ENCODE peak calls at places on chromosome 1, in eight cellular contexts. K is hepatic stellate cell, L is T follicular helper cell, S is neuronal stem cell, X is anterior cingulate cortex, W is GM12891, R is naive B cell, E is SK-N-SH. T is an unnamed sample.

GRCh38 chr1:153251988-153252387 is 7.5 kb upstream of the LORICRIN start:
- DNase-seq in K (no peak), L (no peak), S (no peak), X (no peak), W (no peak), R (no peak), E (no peak), T (no peak)

GRCh38 chr1:224502459-224503160 is 68.0 kb upstream of the WDR26 start:
- DNase-seq in K (no peak), L (no peak), S (peak), X (no peak), W (no peak), R (no peak), E (peak), T (peak)

GRCh38 chr1:100458925-100459814 is 78.8 kb upstream of the GPR88 start:
- DNase-seq in K (peak), L (peak), S (peak), X (peak), W (no peak), R (peak), E (peak), T (peak)

GRCh38 chr1:76068542-76068941 is 6.0 kb upstream of the ST6GALNAC3 start:
- DNase-seq in K (peak), L (no peak), S (no peak), X (no peak), W (no peak), R (no peak), E (no peak), T (peak)

GRCh38 chr1:16117369-16117768 is 38.5 kb downstream of the EPHA2 start:
- DNase-seq in K (no peak), L (no peak), S (no peak), X (no peak), W (no peak), R (no peak), E (no peak), T (peak)

GRCh38 chr1:222068937-222069336 is 327.0 kb upstream of the DUSP10 start:
- DNase-seq in K (no peak), L (no peak), S (no peak), X (no peak), W (no peak), R (no peak), E (no peak), T (no peak)

GRCh38 chr1:107597290-107597689 is 367.7 kb downstream of the VAV3 start:
- DNase-seq in K (no peak), L (no peak), S (no peak), X (no peak), W (no peak), R (no peak), E (no peak), T (no peak)

GRCh38 chr1:43225168-43225567 is 44.6 kb upstream of the TMEM125 start:
- DNase-seq in K (no peak), L (no peak), S (no peak), X (no peak), W (no peak), R (no peak), E (no peak), T (no peak)

GRCh38 chr1:15205586-15206346 is 41.3 kb upstream of the FHAD1 start:
- DNase-seq in K (no peak), L (no peak), S (no peak), X (no peak), W (no peak), R (no peak), E (no peak), T (no peak)

GRCh38 chr1:109304221-109304915 is 2.4 kb downstream of the MYBPHL start:
- DNase-seq in K (no peak), L (no peak), S (no peak), X (peak), W (no peak), R (no peak), E (no peak), T (no peak)

T was measured in foreskin melanocyte.